ENCODE peak calls at places on chromosomes 2 and 18, in ten cellular contexts. V, A, E, T, F, L, G, B, Y and Q are unnamed samples.

GRCh38 chr18:23442958-23443357 is 10.1 kb upstream of the RIOK3 start:
- DNase-seq in L (no peak), A (no peak), G (no peak), F (no peak), E (no peak), T (no peak), Y (no peak), V (no peak), B (no peak), Q (no peak)

GRCh38 chr18:12911025-12911927 is 27.2 kb upstream of the PTPN2 start:
- DNase-seq in A (no peak), L (no peak), F (no peak), E (no peak), B (no peak), G (no peak), Y (no peak), V (no peak), T (peak), Q (peak)

GRCh38 chr2:10476723-10477442 is 28.8 kb upstream of the ODC1 start:
- DNase-seq in G (no peak), L (no peak), F (no peak), Y (no peak), T (no peak), B (peak), V (no peak), A (no peak), E (no peak), Q (no peak)

GRCh38 chr2:168920504-168921157 is 19.5 kb downstream of the G6PC2 start:
- DNase-seq in G (peak), F (no peak), E (no peak), L (no peak), Y (peak), B (no peak), T (no peak), A (peak), V (no peak), Q (no peak)

GRCh38 chr2:28610583-28611201 is 114.8 kb downstream of the PLB1 start:
- DNase-seq in F (no peak), E (no peak), G (peak), T (peak), L (no peak), A (peak), Y (no peak), V (peak), B (no peak), Q (no peak)

GRCh38 chr18:42092848-42093247 is 137.8 kb downstream of the PIK3C3 start:
- DNase-seq in B (no peak), E (no peak), Y (no peak), A (no peak), G (no peak), F (no peak), V (no peak), T (no peak), L (no peak), Q (no peak)

GRCh38 chr2:27356056-27356381 is 545 bp downstream of the GTF3C2 start:
- DNase-seq in A (peak), G (peak), E (no peak), V (peak), Y (peak), B (peak), T (peak), L (no peak), F (no peak), Q (no peak)

GRCh38 chr18:44979813-44980212 is 299.1 kb downstream of the SETBP1 start:
- DNase-seq in A (no peak), B (no peak), T (no peak), V (no peak), L (no peak), F (no peak), Y (no peak), G (no peak), E (no peak), Q (no peak)

GRCh38 chr18:7766817-7767216 is 199.7 kb downstream of the PTPRM start:
- DNase-seq in E (no peak), A (no peak), F (no peak), B (no peak), Y (peak), G (no peak), V (no peak), T (no peak), L (no peak), Q (no peak)

GRCh38 chr2:220569380-220569779 is 942.0 kb downstream of the SLC4A3 start:
- DNase-seq in E (no peak), A (no peak), G (no peak), Y (no peak), F (no peak), L (no peak), V (no peak), B (no peak), T (no peak), Q (no peak)

GRCh38 chr2:9434484-9434883 is 11.0 kb downstream of the CPSF3 start:
- DNase-seq in L (no peak), E (no peak), F (no peak), Y (no peak), V (no peak), A (no peak), G (no peak), B (no peak), T (no peak), Q (no peak)

GRCh38 chr18:22670914-22671313 is 253.2 kb upstream of the CTAGE1 start:
- DNase-seq in G (no peak), A (no peak), B (no peak), V (no peak), T (no peak), E (no peak), Y (no peak), F (no peak), L (peak), Q (no peak)

GRCh38 chr2:226117506-226118065 is 682.0 kb downstream of the IRS1 start:
- DNase-seq in B (no peak), V (no peak), F (no peak), A (no peak), Y (no peak), G (no peak), E (no peak), L (no peak), T (no peak), Q (no peak)

GRCh38 chr2:12852135-12852534 is 135.4 kb downstream of the TRIB2 start:
- DNase-seq in A (peak), Y (no peak), F (no peak), T (no peak), V (no peak), E (no peak), L (no peak), G (no peak), B (no peak), Q (no peak)

GRCh38 chr2:227479865-227480475 is 8.0 kb downstream of the AGFG1 start:
- DNase-seq in G (peak), T (no peak), A (peak), B (no peak), V (no peak), L (no peak), E (no peak), Y (peak), F (no peak), Q (no peak)

GRCh38 chr18:64992654-64993053 is 758.2 kb upstream of the CDH7 start:
- DNase-seq in A (no peak), G (no peak), B (no peak), L (no peak), F (no peak), Y (no peak), T (no peak), E (no peak), V (no peak), Q (no peak)

GRCh38 chr2:227415538-227416424 is 28.0 kb upstream of the SCYGR1 start:
- DNase-seq in Y (no peak), B (peak), L (no peak), E (no peak), G (peak), F (no peak), T (no peak), V (no peak), A (no peak), Q (peak)

GRCh38 chr2:19048593-19049264 is 309.7 kb downstream of the OSR1 start:
- DNase-seq in E (no peak), B (no peak), A (no peak), F (no peak), Y (no peak), G (peak), L (no peak), V (peak), T (peak), Q (peak)

DNA sequence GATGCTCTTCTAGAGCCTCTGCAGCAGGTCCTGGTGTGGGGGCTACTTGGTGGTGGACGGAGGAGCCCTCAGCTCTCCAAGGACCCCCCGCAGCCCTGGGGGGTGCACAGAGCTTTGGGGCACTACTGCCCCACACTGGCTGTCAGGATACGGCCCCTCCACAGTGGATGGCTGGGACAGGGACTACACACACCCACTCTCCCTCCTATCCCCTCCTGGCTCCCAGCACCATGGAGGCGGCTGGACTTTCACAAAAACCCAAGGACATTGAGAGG is 12.6 kb downstream of the GPR35 start:
- DNase-seq in B (no peak), T (no peak), Y (no peak), E (no peak), A (no peak), L (no peak), V (peak), F (no peak), G (no peak), Q (peak)
- TF ChIP-seq CTCF in B (no peak), T (no peak), Y (no peak), E (no peak), A (no peak), L (no peak), V (no peak), F (no peak), G (no peak), Q (no peak)

DNA sequence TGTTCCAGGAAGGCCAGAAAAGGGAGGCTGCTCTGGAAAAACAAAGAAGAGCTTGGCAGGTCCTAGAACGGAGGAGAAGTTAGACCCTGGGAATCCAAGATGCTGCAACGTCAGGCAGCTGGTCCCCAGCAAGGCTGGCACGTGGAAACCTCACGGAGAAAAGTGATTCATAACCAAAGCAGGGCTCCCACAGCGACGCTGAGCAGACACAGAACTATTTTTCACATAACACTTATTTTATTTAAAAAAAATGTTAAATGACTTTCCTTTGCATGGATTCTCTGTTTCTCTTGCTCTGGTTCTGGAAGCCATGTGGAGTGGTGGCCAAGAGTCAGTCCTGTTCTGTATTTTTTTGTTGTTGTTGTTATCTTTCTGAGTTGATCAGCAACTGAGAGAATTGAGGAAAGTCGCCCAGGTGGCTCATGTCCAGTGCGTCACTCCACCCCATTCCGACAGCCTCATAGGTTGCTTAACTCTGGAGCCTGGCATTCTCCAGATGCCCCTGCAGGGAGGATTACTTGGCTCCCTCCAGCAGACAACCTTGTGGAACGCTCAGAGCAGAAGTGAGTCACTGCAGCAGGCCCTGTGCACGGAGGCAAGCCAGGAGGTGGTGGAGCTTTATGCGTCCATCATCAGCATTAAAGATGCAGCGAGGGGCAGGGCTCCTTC is 229.9 kb upstream of the HDAC4 start:
- DNase-seq in A (no peak), F (no peak), G (peak), Y (no peak), T (no peak), B (no peak), L (no peak), V (no peak), E (peak), Q (no peak)
- TF ChIP-seq EP300 in A (no peak), F (no peak), G (peak), Y (no peak), T (no peak), B (no peak), L (no peak), V (peak), E (no peak), Q (no peak)

GRCh38 chr18:74063023-74063422 is 84.6 kb downstream of the FBXO15 start:
- DNase-seq in E (no peak), V (no peak), A (peak), G (no peak), B (no peak), Y (no peak), F (no peak), T (no peak), L (no peak), Q (no peak)
- TF ChIP-seq CTCF in E (no peak), V (no peak), A (peak), G (no peak), B (no peak), Y (no peak), F (no peak), T (no peak), L (no peak), Q (no peak)

GRCh38 chr2:216285641-216286156 is 86.6 kb downstream of the MARCHF4 start:
- DNase-seq in Y (peak), L (no peak), A (no peak), V (no peak), E (no peak), B (no peak), G (no peak), F (no peak), T (no peak), Q (no peak)
- TF ChIP-seq EP300 in Y (no peak), L (no peak), A (no peak), V (no peak), E (no peak), B (no peak), G (no peak), F (no peak), T (no peak), Q (no peak)

GRCh38 chr2:11715987-11716652 is 30.3 kb upstream of the LPIN1 start:
- DNase-seq in G (no peak), B (no peak), E (no peak), V (no peak), F (no peak), A (no peak), T (no peak), Y (no peak), L (no peak), Q (no peak)
- TF ChIP-seq CTCF in G (no peak), B (no peak), E (no peak), V (no peak), F (no peak), A (no peak), T (no peak), Y (no peak), L (no peak), Q (no peak)

GRCh38 chr18:75438891-75439290 is 11.4 kb upstream of the SMIM21 start:
- DNase-seq in L (no peak), F (no peak), A (no peak), G (no peak), V (no peak), Y (no peak), B (no peak), E (no peak), T (no peak), Q (no peak)
- TF ChIP-seq EP300 in L (no peak), F (no peak), A (no peak), G (no peak), V (no peak), Y (no peak), B (no peak), E (no peak), T (no peak), Q (no peak)

GRCh38 chr2:240460781-240461431 is 25.4 kb downstream of the GPC1 start:
- DNase-seq in T (peak), V (no peak), Y (no peak), A (no peak), G (no peak), E (peak), F (no peak), L (no peak), B (peak), Q (peak)
- TF ChIP-seq CTCF in T (no peak), V (no peak), Y (peak), A (peak), G (no peak), E (no peak), F (peak), L (no peak), B (no peak), Q (no peak)

GRCh38 chr2:215780313-215780712 is 233.0 kb downstream of the MREG start:
- DNase-seq in E (no peak), A (no peak), G (no peak), B (no peak), V (no peak), L (no peak), T (no peak), F (no peak), Y (no peak), Q (no peak)

GRCh38 chr2:215779912-215780311 is 233.4 kb downstream of the MREG start:
- DNase-seq in Y (no peak), A (no peak), G (no peak), T (no peak), B (no peak), E (no peak), V (no peak), F (no peak), L (no peak), Q (no peak)

GRCh38 chr2:215780891-215781290 is 232.5 kb downstream of the MREG start:
- DNase-seq in A (no peak), L (no peak), E (no peak), Y (no peak), G (no peak), F (no peak), T (no peak), B (no peak), V (no peak), Q (no peak)

GRCh38 chr2:215775106-215775505 is 238.2 kb downstream of the MREG start:
- DNase-seq in B (no peak), A (no peak), L (no peak), T (no peak), E (no peak), F (no peak), G (no peak), V (no peak), Y (no peak), Q (no peak)

GRCh38 chr2:215777481-215778044 is 235.8 kb downstream of the MREG start:
- DNase-seq in T (no peak), A (no peak), E (no peak), V (no peak), F (no peak), G (no peak), L (no peak), Y (no peak), B (peak), Q (no peak)
- TF ChIP-seq EP300 in T (no peak), A (no peak), E (no peak), V (no peak), F (no peak), G (no peak), L (no peak), Y (no peak), B (no peak), Q (no peak)

DNA sequence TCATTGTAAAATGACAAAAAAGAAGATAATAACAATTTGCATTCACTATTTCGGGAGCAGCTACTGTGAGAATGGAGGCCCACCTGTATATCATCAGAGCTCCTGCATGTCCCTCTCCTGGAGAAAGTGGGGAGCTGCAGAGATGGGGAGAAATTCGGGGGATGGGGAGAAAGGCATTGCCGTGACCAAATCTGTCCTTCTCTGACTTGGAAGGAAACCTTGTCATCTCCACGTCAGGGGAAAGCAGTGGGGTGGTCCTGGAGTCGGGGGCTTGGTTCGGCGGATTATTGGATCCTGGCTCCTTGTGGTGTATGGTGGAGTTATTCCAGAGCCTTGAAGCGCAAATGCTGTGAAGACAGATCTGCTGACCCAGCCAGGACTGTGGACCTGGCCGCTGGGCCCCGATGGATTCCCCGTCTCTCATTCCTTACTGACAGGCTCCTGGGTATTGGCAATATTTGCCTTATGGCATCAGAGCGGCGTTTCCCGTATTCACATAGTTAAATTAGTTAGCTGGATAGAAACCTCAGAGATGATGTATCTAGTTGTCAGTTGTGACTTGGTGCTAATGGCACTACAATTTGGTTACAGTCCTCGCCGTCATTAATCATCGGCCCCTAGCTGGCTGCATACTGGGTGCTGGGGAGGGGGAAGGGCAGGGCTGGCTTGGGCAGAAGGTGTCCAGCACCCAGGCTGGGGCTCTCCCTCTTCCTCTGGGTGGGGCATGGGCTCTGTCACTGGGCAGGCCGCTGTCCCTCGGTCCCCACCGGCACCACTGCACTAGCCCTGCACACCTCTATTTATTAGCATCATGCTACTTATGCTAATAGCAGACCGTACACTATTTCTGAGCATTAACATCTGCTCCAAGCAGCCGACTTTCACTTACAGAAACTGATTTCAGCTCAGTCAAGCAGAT is 31.7 kb downstream of the CELF4 start:
- DNase-seq in Y (no peak), G (no peak), E (no peak), B (no peak), T (no peak), F (no peak), V (no peak), A (peak), L (no peak), Q (no peak)
- TF ChIP-seq CTCF in Y (peak), G (no peak), E (no peak), B (no peak), T (no peak), F (peak), V (no peak), A (peak), L (no peak), Q (no peak)